ENCODE peak calls at places on chromosomes 11 and 22, in ten cellular contexts. W is activated CD8-positive, alpha-beta memory T cell treated with anti-CD3 and anti-CD28 coated beads for 4 hours; P is stimulated activated naive CD4-positive, alpha-beta T cell; L is Kasumi-1; G is EL; E is thoracic aorta; V is CD8-positive, alpha-beta T cell; U is hypothalamus; K is GM23248; C is GM23338. J is an unnamed sample.

GRCh38 chr11:8701891-8702597 is 19.5 kb downstream of the RPL27A start:
- DNase-seq in G (no peak), U (no peak), K (no peak), E (no peak), L (no peak), V (no peak), P (no peak), C (no peak), W (no peak), J (no peak)

GRCh38 chr11:69049490-69049867 is 747 bp downstream of the TPCN2 start:
- DNase-seq in G (no peak), L (peak; percentile 10), P (peak; percentile 56), C (no peak), U (no peak), V (no peak), E (no peak), W (no peak), K (no peak), J (no peak)

GRCh38 chr11:112543390-112543789 is 282.7 kb upstream of the PLET1 start:
- DNase-seq in U (no peak), L (no peak), C (no peak), E (no peak), K (no peak), P (no peak), V (no peak), G (no peak), W (no peak), J (no peak)

GRCh38 chr22:40684728-40685127 is 5.4 kb downstream of the MCHR1 start:
- DNase-seq in G (no peak), L (no peak), W (no peak), K (no peak), P (no peak), U (no peak), C (peak; percentile 89), E (no peak), V (no peak), J (no peak)

GRCh38 chr11:122673706-122674105 is 18.2 kb downstream of the UBASH3B start:
- DNase-seq in P (peak; percentile 13), K (peak; percentile 47), U (no peak), G (peak; percentile 41), L (peak; percentile 67), W (no peak), C (no peak), E (no peak), V (no peak), J (no peak)

GRCh38 chr11:66969584-66970205 is 5.4 kb upstream of the C11orf86 start:
- DNase-seq in K (peak; percentile 84), P (no peak), E (no peak), G (peak; percentile 82), L (no peak), W (no peak), V (no peak), C (no peak), U (no peak), J (peak; percentile 66)

GRCh38 chr11:126438272-126438671 is 82.8 kb downstream of the ST3GAL4 start:
- DNase-seq in L (no peak), K (peak; percentile 33), E (no peak), P (no peak), U (no peak), V (no peak), G (no peak), C (no peak), W (no peak), J (no peak)

GRCh38 chr11:65069217-65069616 is 10.9 kb upstream of the NAALADL1 start:
- DNase-seq in P (no peak), G (no peak), U (no peak), V (no peak), K (no peak), E (no peak), L (no peak), W (no peak), C (no peak), J (no peak)

GRCh38 chr11:3710485-3711259 is 39.5 kb upstream of the CHRNA10 start:
- DNase-seq in C (no peak), L (no peak), G (peak; percentile 13), P (no peak), V (no peak), W (no peak), U (no peak), K (peak; percentile 40), E (no peak), J (no peak)

GRCh38 chr11:61077936-61078335 is 24.4 kb upstream of the CD5 start:
- DNase-seq in G (no peak), V (no peak), W (no peak), E (no peak), P (no peak), L (no peak), U (no peak), C (no peak), K (no peak), J (no peak)

GRCh38 chr11:45859661-45860140 is 12.4 kb downstream of the CRY2 start:
- DNase-seq in W (no peak), K (peak; percentile 99), L (no peak), E (peak; percentile 62), V (no peak), P (no peak), G (peak; percentile 96), U (peak; percentile 68), C (peak; percentile 41), J (peak; percentile 99)

GRCh38 chr22:30046716-30047363 is 33.4 kb upstream of the HORMAD2 start:
- DNase-seq in W (no peak), G (no peak), V (no peak), U (no peak), P (no peak), K (no peak), C (no peak), E (no peak), L (no peak), J (no peak)

GRCh38 chr11:615453-616319 is at the start of gene IRF7:
- DNase-seq in G (peak; percentile 95), K (peak; percentile 98), V (peak; percentile 65), U (peak; percentile 75), W (peak; percentile 72), L (peak; percentile 98), P (peak; percentile 85), C (peak; percentile 95), E (peak; percentile 95), J (peak; percentile 59)

GRCh38 chr11:69664103-69664775 is 10.9 kb downstream of the LTO1 start:
- DNase-seq in G (no peak), V (no peak), E (no peak), P (no peak), K (no peak), W (no peak), L (no peak), C (no peak), U (no peak), J (no peak)

GRCh38 chr11:35305670-35306382 is 113.5 kb downstream of the SLC1A2 start:
- DNase-seq in K (peak; percentile 50), W (no peak), L (peak; percentile 81), G (peak; percentile 50), P (peak; percentile 60), C (peak; percentile 84), V (peak; percentile 18), U (peak; percentile 11), E (no peak), J (no peak)

J was measured in AG04450.